ENCODE peak calls at places on chromosomes 11 and 22, in ten cellular contexts. One of them, this sample, is unnamed.

GRCh38 chr22:40819741-40820140 is 595 bp upstream of the SLC25A17 start:
- DNase-seq in tibial nerve: no peak
- DNase-seq in thoracic aorta: no peak
- DNase-seq in lung: no peak
- DNase-seq in astrocyte of the spinal cord: no peak
- DNase-seq in left ventricle myocardium inferior: no peak
- DNase-seq in CD8-positive, alpha-beta T cell: no peak
- DNase-seq in body of pancreas: no peak
- DNase-seq in NB4: peak
- DNase-seq in A549: no peak
- DNase-seq in this sample: peak

GRCh38 chr11:80990885-80991284 is 1550.1 kb upstream of the TENM4 start:
- DNase-seq in astrocyte of the spinal cord: no peak
- DNase-seq in CD8-positive, alpha-beta T cell: no peak
- DNase-seq in lung: no peak
- DNase-seq in thoracic aorta: no peak
- DNase-seq in left ventricle myocardium inferior: no peak
- DNase-seq in body of pancreas: no peak
- DNase-seq in A549: no peak
- DNase-seq in NB4: no peak
- DNase-seq in tibial nerve: no peak
- DNase-seq in this sample: no peak

GRCh38 chr22:42167066-42167465 is 36.5 kb upstream of the CYP2D6 start:
- DNase-seq in astrocyte of the spinal cord: no peak
- DNase-seq in A549: no peak
- DNase-seq in NB4: no peak
- DNase-seq in tibial nerve: no peak
- DNase-seq in lung: no peak
- DNase-seq in left ventricle myocardium inferior: no peak
- DNase-seq in CD8-positive, alpha-beta T cell: no peak
- DNase-seq in body of pancreas: no peak
- DNase-seq in thoracic aorta: no peak
- DNase-seq in this sample: no peak

GRCh38 chr22:43515902-43516301 is 104.1 kb downstream of the MPPED1 start:
- DNase-seq in CD8-positive, alpha-beta T cell: no peak
- DNase-seq in tibial nerve: no peak
- DNase-seq in lung: no peak
- DNase-seq in NB4: no peak
- DNase-seq in left ventricle myocardium inferior: no peak
- DNase-seq in thoracic aorta: no peak
- DNase-seq in A549: no peak
- DNase-seq in astrocyte of the spinal cord: no peak
- DNase-seq in body of pancreas: no peak
- DNase-seq in this sample: no peak

GRCh38 chr22:35627267-35628041 is 10.3 kb upstream of the MB start:
- DNase-seq in tibial nerve: peak
- DNase-seq in lung: peak
- DNase-seq in CD8-positive, alpha-beta T cell: peak
- DNase-seq in body of pancreas: peak
- DNase-seq in A549: peak
- DNase-seq in thoracic aorta: peak
- DNase-seq in astrocyte of the spinal cord: peak
- DNase-seq in left ventricle myocardium inferior: peak
- DNase-seq in NB4: peak
- DNase-seq in this sample: peak

GRCh38 chr11:102599642-102600261 is 25.4 kb downstream of the MMP20 start:
- DNase-seq in body of pancreas: peak
- DNase-seq in astrocyte of the spinal cord: peak
- DNase-seq in A549: peak
- DNase-seq in left ventricle myocardium inferior: no peak
- DNase-seq in lung: no peak
- DNase-seq in thoracic aorta: no peak
- DNase-seq in NB4: peak
- DNase-seq in CD8-positive, alpha-beta T cell: no peak
- DNase-seq in tibial nerve: no peak
- DNase-seq in this sample: peak

GRCh38 chr11:62881579-62882427 is 1.1 kb downstream of the SLC3A2 start:
- DNase-seq in tibial nerve: peak
- DNase-seq in left ventricle myocardium inferior: peak
- DNase-seq in astrocyte of the spinal cord: peak
- DNase-seq in A549: peak
- DNase-seq in lung: peak
- DNase-seq in thoracic aorta: peak
- DNase-seq in NB4: peak
- DNase-seq in CD8-positive, alpha-beta T cell: peak
- DNase-seq in body of pancreas: peak
- DNase-seq in this sample: peak

GRCh38 chr22:26642465-26643367 is 14.7 kb upstream of the MIAT start:
- DNase-seq in thoracic aorta: no peak
- DNase-seq in NB4: peak
- DNase-seq in left ventricle myocardium inferior: peak
- DNase-seq in body of pancreas: no peak
- DNase-seq in astrocyte of the spinal cord: peak
- DNase-seq in A549: no peak
- DNase-seq in lung: no peak
- DNase-seq in CD8-positive, alpha-beta T cell: peak
- DNase-seq in tibial nerve: no peak
- DNase-seq in this sample: peak

GRCh38 chr11:134142536-134142935 is 73.7 kb downstream of the JAM3 start:
- DNase-seq in body of pancreas: no peak
- DNase-seq in tibial nerve: no peak
- DNase-seq in astrocyte of the spinal cord: peak
- DNase-seq in A549: no peak
- DNase-seq in CD8-positive, alpha-beta T cell: no peak
- DNase-seq in lung: no peak
- DNase-seq in NB4: no peak
- DNase-seq in left ventricle myocardium inferior: no peak
- DNase-seq in thoracic aorta: no peak
- DNase-seq in this sample: peak

GRCh38 chr11:75140269-75141138 is 10.4 kb upstream of the SLCO2B1 start:
- DNase-seq in lung: peak
- DNase-seq in left ventricle myocardium inferior: peak
- DNase-seq in CD8-positive, alpha-beta T cell: peak
- DNase-seq in thoracic aorta: no peak
- DNase-seq in body of pancreas: peak
- DNase-seq in astrocyte of the spinal cord: peak
- DNase-seq in NB4: peak
- DNase-seq in A549: peak
- DNase-seq in tibial nerve: peak
- DNase-seq in this sample: peak

GRCh38 chr11:85182437-85183109 is 444.6 kb downstream of the DLG2 start:
- DNase-seq in body of pancreas: peak
- DNase-seq in tibial nerve: no peak
- DNase-seq in thoracic aorta: no peak
- DNase-seq in lung: no peak
- DNase-seq in astrocyte of the spinal cord: peak
- DNase-seq in left ventricle myocardium inferior: no peak
- DNase-seq in CD8-positive, alpha-beta T cell: no peak
- DNase-seq in A549: peak
- DNase-seq in NB4: peak
- DNase-seq in this sample: peak
- TF ChIP-seq CTCF in body of pancreas: no peak
- TF ChIP-seq CTCF in tibial nerve: peak
- TF ChIP-seq CTCF in thoracic aorta: no peak
- TF ChIP-seq CTCF in lung: no peak
- TF ChIP-seq CTCF in astrocyte of the spinal cord: peak
- TF ChIP-seq CTCF in left ventricle myocardium inferior: peak
- TF ChIP-seq CTCF in CD8-positive, alpha-beta T cell: no peak
- TF ChIP-seq CTCF in A549: no peak
- TF ChIP-seq CTCF in NB4: peak
- TF ChIP-seq CTCF in this sample: peak

GRCh38 chr11:119608201-119608600 is 120.8 kb downstream of the NECTIN1 start:
- DNase-seq in astrocyte of the spinal cord: no peak
- DNase-seq in tibial nerve: no peak
- DNase-seq in NB4: no peak
- DNase-seq in lung: no peak
- DNase-seq in thoracic aorta: no peak
- DNase-seq in body of pancreas: no peak
- DNase-seq in left ventricle myocardium inferior: no peak
- DNase-seq in CD8-positive, alpha-beta T cell: no peak
- DNase-seq in A549: no peak
- DNase-seq in this sample: no peak
- H3K4me3 ChIP-seq in astrocyte of the spinal cord: no peak
- H3K4me3 ChIP-seq in tibial nerve: no peak
- H3K4me3 ChIP-seq in NB4: no peak
- H3K4me3 ChIP-seq in lung: no peak
- H3K4me3 ChIP-seq in thoracic aorta: no peak
- H3K4me3 ChIP-seq in body of pancreas: no peak
- H3K4me3 ChIP-seq in left ventricle myocardium inferior: no peak
- H3K4me3 ChIP-seq in CD8-positive, alpha-beta T cell: no peak
- H3K4me3 ChIP-seq in A549: no peak
- H3K4me3 ChIP-seq in this sample: no peak

GRCh38 chr11:69437001-69437875 is 44.2 kb upstream of the LINC01488 start:
- DNase-seq in lung: peak
- DNase-seq in tibial nerve: no peak
- DNase-seq in left ventricle myocardium inferior: no peak
- DNase-seq in astrocyte of the spinal cord: peak
- DNase-seq in NB4: no peak
- DNase-seq in body of pancreas: peak
- DNase-seq in thoracic aorta: no peak
- DNase-seq in CD8-positive, alpha-beta T cell: no peak
- DNase-seq in A549: peak
- DNase-seq in this sample: no peak
- TF ChIP-seq CTCF in lung: no peak
- TF ChIP-seq CTCF in tibial nerve: no peak
- TF ChIP-seq CTCF in left ventricle myocardium inferior: no peak
- TF ChIP-seq CTCF in astrocyte of the spinal cord: no peak
- TF ChIP-seq CTCF in NB4: no peak
- TF ChIP-seq CTCF in body of pancreas: peak
- TF ChIP-seq CTCF in thoracic aorta: no peak
- TF ChIP-seq CTCF in CD8-positive, alpha-beta T cell: no peak
- TF ChIP-seq CTCF in A549: no peak
- TF ChIP-seq CTCF in this sample: no peak

DNA sequence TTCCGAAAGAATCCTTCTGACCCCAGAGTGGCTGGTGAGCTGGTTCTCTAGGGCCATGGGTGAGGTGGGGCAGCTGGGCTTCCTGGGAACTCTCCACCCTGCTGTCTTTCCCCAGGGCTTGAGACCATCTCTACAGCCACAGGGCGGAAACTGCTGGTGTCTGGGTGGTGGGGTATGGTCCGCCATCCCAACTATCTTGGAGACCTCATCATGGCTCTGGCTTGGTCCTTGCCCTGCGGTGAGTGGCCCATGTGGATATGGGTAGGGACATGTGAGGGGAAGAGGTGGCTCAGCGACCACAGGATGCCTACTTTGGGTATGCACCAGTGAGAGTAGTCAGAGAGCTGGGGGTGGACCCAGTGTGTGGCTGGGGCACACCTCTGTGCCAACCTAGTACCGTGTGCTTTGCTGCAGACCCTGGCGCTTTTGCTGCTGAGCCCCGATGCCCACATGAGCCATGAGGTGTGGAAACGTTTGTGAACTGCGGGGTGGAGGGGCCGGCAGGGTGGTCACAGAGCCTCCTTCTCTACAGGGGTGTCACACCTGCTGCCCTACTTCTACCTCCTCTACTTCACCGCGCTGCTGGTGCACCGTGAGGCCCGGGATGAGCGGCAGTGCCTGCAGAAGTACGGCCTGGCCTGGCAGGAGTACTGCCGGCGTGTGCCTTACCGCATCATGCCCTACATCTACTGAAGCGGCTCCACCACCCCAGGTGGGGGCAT is 2.0 kb downstream of the ZNHIT2 start:
- DNase-seq in CD8-positive, alpha-beta T cell: no peak
- DNase-seq in A549: no peak
- DNase-seq in thoracic aorta: no peak
- DNase-seq in NB4: peak
- DNase-seq in body of pancreas: peak
- DNase-seq in left ventricle myocardium inferior: no peak
- DNase-seq in astrocyte of the spinal cord: no peak
- DNase-seq in tibial nerve: no peak
- DNase-seq in lung: no peak
- DNase-seq in this sample: no peak
- H3K4me3 ChIP-seq in CD8-positive, alpha-beta T cell: no peak
- H3K4me3 ChIP-seq in A549: no peak
- H3K4me3 ChIP-seq in thoracic aorta: no peak
- H3K4me3 ChIP-seq in NB4: no peak
- H3K4me3 ChIP-seq in body of pancreas: no peak
- H3K4me3 ChIP-seq in left ventricle myocardium inferior: peak
- H3K4me3 ChIP-seq in astrocyte of the spinal cord: no peak
- H3K4me3 ChIP-seq in tibial nerve: no peak
- H3K4me3 ChIP-seq in lung: no peak
- H3K4me3 ChIP-seq in this sample: no peak

GRCh38 chr11:34565417-34566208 is 52.0 kb upstream of the ELF5 start:
- DNase-seq in NB4: peak
- DNase-seq in lung: no peak
- DNase-seq in left ventricle myocardium inferior: no peak
- DNase-seq in body of pancreas: no peak
- DNase-seq in CD8-positive, alpha-beta T cell: no peak
- DNase-seq in thoracic aorta: no peak
- DNase-seq in astrocyte of the spinal cord: no peak
- DNase-seq in tibial nerve: no peak
- DNase-seq in A549: peak
- DNase-seq in this sample: no peak
- TF ChIP-seq CTCF in NB4: peak
- TF ChIP-seq CTCF in lung: no peak
- TF ChIP-seq CTCF in left ventricle myocardium inferior: no peak
- TF ChIP-seq CTCF in body of pancreas: peak
- TF ChIP-seq CTCF in CD8-positive, alpha-beta T cell: no peak
- TF ChIP-seq CTCF in thoracic aorta: no peak
- TF ChIP-seq CTCF in astrocyte of the spinal cord: peak
- TF ChIP-seq CTCF in tibial nerve: no peak
- TF ChIP-seq CTCF in A549: peak
- TF ChIP-seq CTCF in this sample: peak

DNA sequence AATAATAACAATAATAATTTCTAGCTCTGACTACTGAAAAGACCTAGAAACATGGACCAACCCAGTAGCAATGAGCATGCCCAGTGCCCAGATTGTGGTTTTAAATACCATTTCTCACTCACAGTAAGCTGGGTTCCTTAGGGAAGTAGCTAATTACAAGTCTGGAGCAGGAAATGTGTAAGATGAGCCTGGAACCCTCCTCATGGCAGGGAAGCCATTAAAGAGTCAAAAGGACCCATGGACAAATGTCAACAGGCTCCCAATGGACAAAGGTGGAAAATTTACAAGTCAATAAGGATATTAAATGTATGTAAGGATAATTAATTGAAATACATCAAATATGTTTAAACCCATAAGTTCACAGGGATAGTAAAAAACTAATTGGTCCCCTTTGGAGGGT is 10.6 kb upstream of the CSNK2A3 start:
- DNase-seq in CD8-positive, alpha-beta T cell: no peak
- DNase-seq in NB4: no peak
- DNase-seq in A549: no peak
- DNase-seq in lung: no peak
- DNase-seq in body of pancreas: no peak
- DNase-seq in tibial nerve: no peak
- DNase-seq in astrocyte of the spinal cord: no peak
- DNase-seq in thoracic aorta: no peak
- DNase-seq in left ventricle myocardium inferior: no peak
- DNase-seq in this sample: no peak
- H3K4me3 ChIP-seq in CD8-positive, alpha-beta T cell: no peak
- H3K4me3 ChIP-seq in NB4: no peak
- H3K4me3 ChIP-seq in A549: no peak
- H3K4me3 ChIP-seq in lung: no peak
- H3K4me3 ChIP-seq in body of pancreas: no peak
- H3K4me3 ChIP-seq in tibial nerve: no peak
- H3K4me3 ChIP-seq in astrocyte of the spinal cord: no peak
- H3K4me3 ChIP-seq in thoracic aorta: no peak
- H3K4me3 ChIP-seq in left ventricle myocardium inferior: no peak
- H3K4me3 ChIP-seq in this sample: no peak

GRCh38 chr22:22235564-22235963 is 9.0 kb upstream of the VPREB1 start:
- DNase-seq in tibial nerve: no peak
- DNase-seq in CD8-positive, alpha-beta T cell: peak
- DNase-seq in lung: no peak
- DNase-seq in thoracic aorta: no peak
- DNase-seq in body of pancreas: peak
- DNase-seq in astrocyte of the spinal cord: no peak
- DNase-seq in NB4: peak
- DNase-seq in left ventricle myocardium inferior: no peak
- DNase-seq in A549: no peak
- DNase-seq in this sample: peak
- TF ChIP-seq CTCF in tibial nerve: peak
- TF ChIP-seq CTCF in CD8-positive, alpha-beta T cell: peak
- TF ChIP-seq CTCF in lung: no peak
- TF ChIP-seq CTCF in thoracic aorta: no peak
- TF ChIP-seq CTCF in body of pancreas: peak
- TF ChIP-seq CTCF in astrocyte of the spinal cord: peak
- TF ChIP-seq CTCF in NB4: peak
- TF ChIP-seq CTCF in left ventricle myocardium inferior: peak
- TF ChIP-seq CTCF in A549: peak
- TF ChIP-seq CTCF in this sample: peak

This sample was measured in choroid plexus epithelial cell.